ENCODE peak calls at places on chromosomes 13 and 19, in six cellular contexts. F is activated CD4-positive, alpha-beta memory T cell treated with anti-CD3 and anti-CD28 coated beads, Interleukin-2, amount 10 ng/mL, durations not matched to agents 7 days and 5 days; V is stimulated activated CD4-positive, alpha-beta T cell treated with anti-CD3 and anti-CD28 coated beads, Interleukin-2, amount 100 ng/mL, for 48 hours; M is omental fat pad; B is lower leg skin; D is Right ventricle myocardium superior. Q is an unnamed sample.
A peak's percentile ranks its signal among the peaks of the same experiment; 100 is the strongest.

GRCh38 chr13:21389124-21389523 is 70.0 kb downstream of the ZDHHC20 start:
- DNase-seq in B (no peak), V (no peak), F (no peak), D (no peak), M (no peak), Q (no peak)

GRCh38 chr19:38908854-38909253 is 3.1 kb downstream of the CCER2 start:
- DNase-seq in B (no peak), M (no peak), D (no peak), F (no peak), V (no peak), Q (no peak)

GRCh38 chr13:31115616-31116015 is 46.1 kb downstream of the HSPH1 start:
- DNase-seq in M (no peak), B (no peak), D (no peak), F (no peak), V (no peak), Q (no peak)

GRCh38 chr13:38398810-38399493 is 49.3 kb downstream of the UFM1 start:
- DNase-seq in B (no peak), D (no peak), V (no peak), F (no peak), M (no peak), Q (no peak)

GRCh38 chr13:108686027-108686426 is 56.6 kb downstream of the MYO16 start:
- DNase-seq in M (no peak), D (no peak), B (no peak), V (no peak), F (no peak), Q (no peak)

GRCh38 chr19:3725640-3726310 is 17.6 kb downstream of the TJP3 start:
- DNase-seq in M (no peak), F (no peak), D (no peak), B (no peak), V (no peak), Q (no peak)

GRCh38 chr13:51832471-51833152 is 12.4 kb downstream of the TMEM272 start:
- DNase-seq in M (no peak), V (no peak), F (peak; percentile 57), B (no peak), D (no peak), Q (no peak)

GRCh38 chr13:82480415-82480814 is 1401.9 kb downstream of the SLITRK1 start:
- DNase-seq in M (no peak), F (no peak), B (no peak), D (no peak), V (no peak), Q (no peak)

GRCh38 chr13:54640719-54641118 is 1612.1 kb downstream of the OLFM4 start:
- DNase-seq in B (no peak), F (no peak), D (no peak), V (no peak), M (no peak), Q (no peak)

GRCh38 chr19:1237754-1238372 is at the start of gene CBARP:
- DNase-seq in B (no peak), V (no peak), M (no peak), D (no peak), F (no peak), Q (no peak)

GRCh38 chr13:42219870-42220269 is 52.1 kb upstream of the AKAP11 start:
- DNase-seq in D (no peak), F (no peak), B (no peak), M (no peak), V (no peak), Q (no peak)

GRCh38 chr19:16404396-16404795 is 67.4 kb downstream of the EPS15L1 start:
- DNase-seq in F (no peak), V (no peak), B (no peak), D (no peak), M (no peak), Q (no peak)

GRCh38 chr19:50580240-50580639 is 12.0 kb upstream of the LRRC4B start:
- DNase-seq in B (no peak), F (no peak), M (no peak), D (no peak), V (no peak), Q (no peak)

GRCh38 chr19:10402441-10403038 is 802 bp downstream of the CDC37 start:
- DNase-seq in M (no peak), B (no peak), D (peak; percentile 69), V (no peak), F (no peak), Q (no peak)

GRCh38 chr19:32268381-32268780 is 77.0 kb upstream of the ZNF507 start:
- DNase-seq in D (no peak), B (no peak), F (no peak), M (no peak), V (no peak), Q (no peak)

GRCh38 chr13:104460553-104460952 is 1394.3 kb upstream of the SLC10A2 start:
- DNase-seq in F (no peak), M (no peak), B (no peak), V (no peak), D (no peak), Q (no peak)

GRCh38 chr13:52001120-52001731 is 10.0 kb downstream of the ATP7B start:
- DNase-seq in D (no peak), V (no peak), F (no peak), M (no peak), B (no peak), Q (no peak)

GRCh38 chr19:17128403-17128802 is 52.8 kb downstream of the MYO9B start:
- DNase-seq in B (no peak), M (no peak), V (no peak), D (no peak), F (no peak), Q (no peak)

GRCh38 chr13:111537843-111538499 is 217.5 kb downstream of the TEX29 start:
- DNase-seq in D (no peak), V (no peak), F (no peak), B (no peak), M (no peak), Q (peak; percentile 32)

GRCh38 chr19:7224205-7224833 is 69.9 kb downstream of the INSR start:
- DNase-seq in D (no peak), F (no peak), V (no peak), M (no peak), B (peak; percentile 78), Q (peak; percentile 77)

GRCh38 chr13:44206429-44206828 is 167.2 kb upstream of the SERP2 start:
- DNase-seq in D (no peak), B (no peak), F (no peak), M (no peak), V (no peak), Q (no peak)

GRCh38 chr19:51511353-51511752 is 9.8 kb upstream of the SIGLEC12 start:
- DNase-seq in D (no peak), M (no peak), B (no peak), F (no peak), V (peak; percentile 24), Q (no peak)

GRCh38 chr19:53785196-53785889 is 38.8 kb downstream of the NLRP12 start:
- DNase-seq in D (no peak), B (no peak), M (no peak), V (no peak), F (no peak), Q (no peak)

GRCh38 chr19:48006762-48007161 is 12.3 kb downstream of the ELSPBP1 start:
- DNase-seq in F (no peak), D (no peak), V (peak; percentile 13), M (no peak), B (no peak), Q (no peak)

GRCh38 chr19:4692275-4693077 is 22.3 kb upstream of the MYDGF start:
- DNase-seq in D (no peak), M (no peak), V (no peak), B (no peak), F (no peak), Q (peak; percentile 61)

GRCh38 chr13:20684535-20684934 is 19.0 kb upstream of the IL17D start:
- DNase-seq in M (no peak), B (no peak), D (no peak), V (no peak), F (no peak), Q (no peak)

GRCh38 chr19:46860846-46861690 is at the start of gene ARHGAP35:
- DNase-seq in F (peak; percentile 86), M (no peak), B (no peak), V (no peak), D (peak; percentile 76), Q (peak; percentile 47)

GRCh38 chr13:79423801-79424642 is 18.0 kb upstream of the RBM26 start:
- DNase-seq in M (no peak), D (no peak), F (no peak), B (no peak), V (no peak), Q (no peak)

GRCh38 chr19:20558571-20558970 is 7.0 kb downstream of the ZNF737 start:
- DNase-seq in F (no peak), B (no peak), V (no peak), M (no peak), D (no peak), Q (no peak)

GRCh38 chr19:28103916-28104315 is 1109.0 kb downstream of the UQCRFS1 start:
- DNase-seq in F (no peak), D (no peak), M (no peak), V (no peak), B (no peak), Q (no peak)